ENCODE peak calls at places on chromosomes 11 and 22, in eight cellular contexts. C is AG04450, P is Peyer's patch, K is astrocyte of the spinal cord, H is cardiac fibroblast, F is tibial artery, N is pancreas, V is A673. Q is an unnamed sample.

GRCh38 chr11:134004406-134005197 is 47.8 kb upstream of the IGSF9B start:
- DNase-seq in C (no peak), P (no peak), K (no peak), H (peak), F (no peak), N (no peak), V (no peak), Q (peak)

GRCh38 chr22:36373258-36373579 is 14.5 kb downstream of the MYH9 start:
- DNase-seq in C (no peak), P (no peak), K (no peak), H (no peak), F (peak), N (no peak), V (no peak), Q (no peak)

GRCh38 chr11:27977527-27977926 is 130.4 kb downstream of the KIF18A start:
- DNase-seq in C (no peak), P (no peak), K (no peak), H (no peak), F (no peak), N (no peak), V (no peak), Q (no peak)

GRCh38 chr22:35357883-35358621 is 22.8 kb upstream of the HMOX1 start:
- DNase-seq in C (no peak), P (no peak), K (peak), H (no peak), F (no peak), N (no peak), V (no peak), Q (no peak)

GRCh38 chr11:117002639-117003305 is 95.5 kb downstream of the SIK3 start:
- DNase-seq in C (no peak), P (no peak), K (no peak), H (no peak), F (no peak), N (no peak), V (no peak), Q (no peak)

GRCh38 chr22:28341001-28341400 is 338.6 kb downstream of the TTC28 start:
- DNase-seq in C (no peak), P (no peak), K (peak), H (peak), F (no peak), N (no peak), V (peak), Q (peak)

GRCh38 chr11:121446752-121447156 is 5.4 kb upstream of the SORL1 start:
- DNase-seq in C (peak), P (no peak), K (peak), H (no peak), F (no peak), N (no peak), V (peak), Q (peak)

GRCh38 chr22:50267591-50268390 is 2.4 kb downstream of the MAPK11 start:
- DNase-seq in C (no peak), P (peak), K (peak), H (peak), F (no peak), N (peak), V (peak), Q (peak)

GRCh38 chr11:113401718-113402117 is 14.1 kb downstream of the ANKK1 start:
- DNase-seq in C (no peak), P (peak), K (no peak), H (peak), F (peak), N (peak), V (peak), Q (no peak)

GRCh38 chr11:44113572-44113971 is 18.1 kb downstream of the EXT2 start:
- DNase-seq in C (no peak), P (no peak), K (no peak), H (no peak), F (no peak), N (no peak), V (no peak), Q (no peak)

GRCh38 chr11:46391186-46391577 is 394 bp downstream of the CHRM4 start:
- DNase-seq in C (no peak), P (no peak), K (no peak), H (no peak), F (no peak), N (no peak), V (no peak), Q (no peak)

GRCh38 chr11:67349457-67349856 is 3.9 kb downstream of the POLD4 start:
- DNase-seq in C (no peak), P (no peak), K (no peak), H (no peak), F (no peak), N (peak), V (no peak), Q (no peak)

GRCh38 chr11:118607401-118608267 is at the start of gene PHLDB1:
- DNase-seq in C (no peak), P (peak), K (peak), H (peak), F (peak), N (peak), V (peak), Q (peak)

GRCh38 chr11:32213223-32213622 is 122.3 kb downstream of the RCN1 start:
- DNase-seq in C (peak), P (no peak), K (peak), H (peak), F (no peak), N (no peak), V (peak), Q (peak)

GRCh38 chr22:38353142-38353629 is 36.0 kb upstream of the CSNK1E start:
- DNase-seq in C (no peak), P (peak), K (peak), H (peak), F (peak), N (peak), V (peak), Q (peak)

GRCh38 chr11:128520206-128520885 is 67.0 kb downstream of the ETS1 start:
- DNase-seq in C (no peak), P (no peak), K (no peak), H (no peak), F (no peak), N (no peak), V (no peak), Q (no peak)

GRCh38 chr11:8081591-8082021 is 595 bp downstream of the TUB start:
- DNase-seq in C (no peak), P (no peak), K (no peak), H (peak), F (no peak), N (peak), V (no peak), Q (no peak)

GRCh38 chr11:7605544-7605943 is 67.8 kb downstream of the CYB5R2 start:
- DNase-seq in C (no peak), P (no peak), K (peak), H (peak), F (no peak), N (no peak), V (no peak), Q (peak)

GRCh38 chr11:64854534-64855502 is 10.4 kb upstream of the CDC42BPG start:
- DNase-seq in C (peak), P (peak), K (peak), H (peak), F (peak), N (no peak), V (peak), Q (peak)

GRCh38 chr22:49331878-49332277 is 495.8 kb downstream of the BRD1 start:
- DNase-seq in C (no peak), P (peak), K (no peak), H (no peak), F (no peak), N (peak), V (no peak), Q (no peak)

GRCh38 chr11:68051191-68052136 is 12.6 kb downstream of the TCIRG1 start:
- DNase-seq in C (no peak), P (no peak), K (no peak), H (no peak), F (no peak), N (no peak), V (no peak), Q (no peak)

GRCh38 chr11:8016396-8016949 is 29.3 kb downstream of the EIF3F start:
- DNase-seq in C (no peak), P (no peak), K (no peak), H (no peak), F (no peak), N (no peak), V (no peak), Q (no peak)

DNA sequence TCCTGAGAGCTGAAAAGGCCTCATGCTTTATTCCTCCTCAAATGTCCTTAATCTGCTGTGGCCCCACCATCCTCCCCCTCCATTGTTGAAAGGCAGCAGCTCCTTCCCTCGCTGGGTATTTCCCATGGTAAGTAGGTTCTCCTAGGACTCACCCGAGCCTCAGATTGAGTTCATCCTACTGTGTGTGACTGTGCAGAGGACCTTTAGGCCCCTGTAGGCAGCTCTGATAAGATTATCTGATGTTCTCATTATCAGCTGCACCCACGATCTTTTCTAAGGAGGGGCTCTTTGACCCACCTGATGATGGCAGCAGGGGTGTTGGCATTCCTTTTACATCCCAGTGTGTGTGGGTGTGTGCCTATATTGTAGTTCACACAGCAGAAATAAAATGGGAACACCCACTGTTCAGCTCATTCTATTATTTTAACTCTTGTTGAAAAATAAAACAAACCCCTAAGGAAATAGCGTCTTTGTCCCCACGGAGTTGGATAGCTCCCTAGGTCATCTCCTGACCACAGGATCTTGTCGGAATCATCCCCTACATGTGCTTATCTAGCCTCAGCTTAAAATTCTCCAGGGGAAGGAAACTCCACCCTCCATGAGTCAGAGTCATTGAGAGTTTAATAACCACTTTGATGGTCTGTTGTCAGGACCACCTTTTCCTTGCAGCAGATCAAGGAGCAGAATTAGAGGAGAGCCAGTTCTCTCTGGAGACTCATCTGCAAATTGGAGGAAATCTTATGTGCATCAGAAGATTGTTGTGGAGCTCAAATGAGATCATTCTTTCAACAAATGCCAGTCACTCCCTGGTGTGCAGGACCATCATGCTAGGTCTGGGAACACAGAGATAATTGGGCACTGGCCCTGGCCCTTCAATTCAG is 19.3 kb downstream of the ENDOD1 start:
- DNase-seq in C (no peak), P (no peak), K (peak), H (peak), F (no peak), N (no peak), V (peak), Q (peak)
- TF ChIP-seq CTCF in C (no peak), P (no peak), K (no peak), H (no peak), F (no peak), N (no peak), V (no peak), Q (no peak)

GRCh38 chr11:60182546-60183330 is at the start of gene MS4A6A:
- DNase-seq in C (no peak), P (no peak), K (no peak), H (no peak), F (no peak), N (no peak), V (no peak), Q (no peak)
- H3K4me3 ChIP-seq in C (no peak), P (no peak), K (no peak), H (no peak), F (peak), N (no peak), V (no peak), Q (no peak)

GRCh38 chr11:63682045-63682915 is 980 bp downstream of the RTN3 start:
- DNase-seq in C (no peak), P (no peak), K (no peak), H (peak), F (peak), N (no peak), V (peak), Q (no peak)
- TF ChIP-seq CTCF in C (peak), P (peak), K (no peak), H (no peak), F (no peak), N (no peak), V (no peak), Q (no peak)

GRCh38 chr11:62879554-62879953 is 1.1 kb upstream of the SLC3A2 start:
- DNase-seq in C (no peak), P (no peak), K (peak), H (peak), F (peak), N (no peak), V (peak), Q (peak)
- H3K4me3 ChIP-seq in C (peak), P (no peak), K (peak), H (peak), F (peak), N (no peak), V (peak), Q (peak)

DNA sequence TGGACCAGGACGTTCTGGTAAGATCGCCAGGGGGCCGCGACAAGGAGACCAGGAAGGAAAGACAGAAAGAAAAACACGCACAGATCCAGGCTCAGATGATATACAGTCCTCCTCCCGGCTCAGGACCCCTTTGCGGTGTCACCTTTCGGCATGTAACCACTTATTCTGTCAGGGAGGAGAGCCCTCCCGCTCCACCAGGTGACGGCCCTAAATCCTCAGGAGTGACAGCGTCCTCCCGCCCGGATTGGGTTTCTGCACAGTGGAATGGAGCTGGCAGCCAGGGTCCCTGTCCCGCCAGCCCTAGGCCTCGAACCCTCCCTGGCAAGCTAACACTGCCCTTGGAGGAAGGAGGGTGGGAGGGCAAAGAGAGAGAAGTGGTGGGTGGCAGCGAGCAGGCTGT is 24.3 kb upstream of the KCNQ1OT1 start:
- DNase-seq in C (no peak), P (no peak), K (no peak), H (no peak), F (no peak), N (no peak), V (no peak), Q (no peak)
- TF ChIP-seq CTCF in C (no peak), P (no peak), K (no peak), H (no peak), F (no peak), N (no peak), V (no peak), Q (no peak)

DNA sequence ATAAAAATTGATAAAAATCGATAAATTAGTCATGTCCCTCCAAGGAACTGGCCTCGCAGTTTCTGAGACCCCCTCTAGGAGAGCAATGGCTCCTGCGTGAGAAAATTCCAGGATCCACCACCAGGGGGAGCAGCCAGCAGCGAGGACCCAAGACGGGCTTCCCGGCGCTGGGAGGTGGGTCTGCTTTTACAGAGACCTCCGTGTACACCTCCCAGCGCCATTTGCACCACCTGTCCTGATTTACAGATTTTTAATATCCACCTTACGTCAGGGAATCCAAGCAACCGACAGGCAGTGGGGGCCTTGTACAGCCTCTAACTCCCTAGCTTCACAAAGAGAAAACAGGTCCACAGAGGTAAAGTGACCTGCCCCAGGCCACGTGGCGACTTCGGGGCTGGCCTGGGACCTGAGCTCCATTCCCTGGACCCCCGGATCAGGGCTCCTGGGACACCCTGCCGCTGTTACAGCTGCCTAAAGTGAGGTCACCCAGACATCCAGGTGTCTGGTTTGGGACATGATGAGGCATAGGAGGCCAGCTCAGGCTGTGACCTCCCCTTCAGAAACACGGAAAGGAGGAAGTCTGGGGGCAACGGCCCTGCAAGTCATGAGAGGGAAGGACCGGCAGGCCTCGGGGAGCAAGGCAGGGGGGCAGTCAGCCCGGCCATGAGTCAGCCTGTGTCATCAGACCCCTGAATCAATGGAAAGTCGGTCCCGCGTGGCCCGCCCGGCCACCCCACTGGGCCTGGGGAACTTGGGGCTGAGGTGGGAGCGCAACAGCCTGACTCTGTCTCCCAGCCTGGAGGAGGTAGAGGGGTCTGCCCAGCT is 3.5 kb downstream of the OSM start:
- DNase-seq in C (no peak), P (peak), K (peak), H (peak), F (peak), N (peak), V (peak), Q (peak)
- H3K4me3 ChIP-seq in C (peak), P (no peak), K (no peak), H (no peak), F (no peak), N (no peak), V (no peak), Q (peak)

Q was measured in fibroblast of the aortic adventitia.